ENCODE peak calls at places on chromosomes 5 and 9, in six cellular contexts. Z, R, I, W, C and K are unnamed samples.
A peak's percentile ranks its signal among the peaks of the same experiment; 100 is the strongest.

GRCh38 chr5:38783011-38783551 is 62.7 kb upstream of the OSMR start:
- DNase-seq in Z (peak; percentile 95), R (no peak), I (no peak), W (no peak), C (no peak), K (no peak)

GRCh38 chr5:90802695-90803317 is 244.2 kb downstream of the ADGRV1 start:
- DNase-seq in Z (peak; percentile 32), R (no peak), I (peak; percentile 37), W (peak; percentile 31), C (no peak), K (no peak)

GRCh38 chr9:31027678-31028077 is 1356.8 kb upstream of the ACO1 start:
- DNase-seq in Z (no peak), R (no peak), I (no peak), W (no peak), C (no peak), K (no peak)

GRCh38 chr5:113425909-113426308 is 8.9 kb downstream of the TSSK1B start:
- DNase-seq in Z (no peak), R (no peak), I (no peak), W (no peak), C (no peak), K (no peak)

GRCh38 chr9:111661802-111662491 is 542 bp downstream of the GNG10 start:
- DNase-seq in Z (peak; percentile 13), R (peak; percentile 37), I (peak; percentile 65), W (peak; percentile 30), C (no peak), K (peak; percentile 58)

GRCh38 chr5:5306696-5307095 is 115.8 kb upstream of the ICE1 start:
- DNase-seq in Z (peak; percentile 4), R (no peak), I (no peak), W (no peak), C (no peak), K (no peak)

GRCh38 chr9:132168347-132168746 is 6.5 kb downstream of the NTNG2 start:
- DNase-seq in Z (peak; percentile 52), R (no peak), I (no peak), W (no peak), C (no peak), K (no peak)

GRCh38 chr9:107078061-107078460 is 205.0 kb upstream of the RAD23B start:
- DNase-seq in Z (no peak), R (no peak), I (no peak), W (no peak), C (no peak), K (no peak)

GRCh38 chr9:127977877-127978647 is 2.7 kb downstream of the EEIG1 start:
- DNase-seq in Z (peak; percentile 80), R (peak; percentile 48), I (peak; percentile 57), W (peak; percentile 76), C (peak; percentile 51), K (peak; percentile 38)

GRCh38 chr5:69467442-69468225 is 25.0 kb upstream of the OCLN start:
- DNase-seq in Z (peak; percentile 10), R (no peak), I (no peak), W (no peak), C (no peak), K (no peak)

DNA sequence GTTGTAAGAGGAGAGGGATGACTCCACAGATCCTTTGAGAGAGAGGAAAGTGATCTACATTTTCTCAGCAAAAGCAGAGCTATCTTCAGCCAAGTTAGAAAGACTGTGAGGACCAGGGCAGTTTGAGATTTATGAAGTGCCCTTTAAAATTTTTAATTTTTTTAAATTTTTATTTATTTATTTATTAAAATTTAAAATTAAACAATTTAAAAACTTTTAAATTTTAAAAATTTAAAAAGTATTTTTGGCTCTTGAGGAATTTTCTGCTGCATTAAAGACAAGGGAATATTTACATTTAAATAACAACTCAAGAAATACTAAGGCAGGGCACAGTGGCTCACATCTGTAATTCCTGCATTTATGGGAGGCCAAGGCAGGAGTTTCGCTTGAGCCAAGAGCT is 30.4 kb upstream of the OCLN start:
- DNase-seq in Z (no peak), R (no peak), I (no peak), W (no peak), C (no peak), K (no peak)
- TF ChIP-seq POLR2A in Z (no peak), R (no peak), I (no peak), W (no peak), C (no peak), K (no peak)

GRCh38 chr5:174273325-174273724 is 227.8 kb downstream of the NSG2 start:
- DNase-seq in Z (no peak), R (no peak), I (no peak), W (no peak), C (no peak), K (no peak)

GRCh38 chr5:174275959-174276358 is 230.5 kb downstream of the NSG2 start:
- DNase-seq in Z (no peak), R (no peak), I (no peak), W (no peak), C (no peak), K (no peak)

GRCh38 chr5:174271316-174271715 is 225.8 kb downstream of the NSG2 start:
- DNase-seq in Z (no peak), R (no peak), I (no peak), W (no peak), C (no peak), K (no peak)

GRCh38 chr5:174272671-174273070 is 227.2 kb downstream of the NSG2 start:
- DNase-seq in Z (no peak), R (no peak), I (no peak), W (no peak), C (no peak), K (no peak)
- TF ChIP-seq POLR2A in Z (no peak), R (no peak), I (no peak), W (no peak), C (no peak), K (no peak)

GRCh38 chr9:136851941-136852663 is at the start of gene MAMDC4:
- DNase-seq in Z (no peak), R (peak; percentile 38), I (no peak), W (peak; percentile 57), C (no peak), K (no peak)
- TF ChIP-seq POLR2A in Z (no peak), R (no peak), I (no peak), W (no peak), C (no peak), K (no peak)

GRCh38 chr9:37119360-37119759 is 1.0 kb upstream of the ZCCHC7 start:
- DNase-seq in Z (no peak), R (no peak), I (no peak), W (no peak), C (no peak), K (no peak)

GRCh38 chr9:37121881-37122280 is 1.5 kb downstream of the ZCCHC7 start:
- DNase-seq in Z (no peak), R (no peak), I (no peak), W (no peak), C (no peak), K (peak; percentile 8)

GRCh38 chr9:37117956-37118355 is 2.4 kb upstream of the ZCCHC7 start:
- DNase-seq in Z (no peak), R (no peak), I (no peak), W (no peak), C (no peak), K (no peak)

GRCh38 chr9:37119907-37120839 is at the start of gene ZCCHC7:
- DNase-seq in Z (peak; percentile 93), R (peak; percentile 96), I (peak; percentile 96), W (peak; percentile 96), C (peak; percentile 95), K (peak; percentile 98)
- TF ChIP-seq POLR2A in Z (peak; percentile 86), R (peak; percentile 89), I (peak; percentile 79), W (peak; percentile 59), C (peak; percentile 74), K (peak; percentile 93)

GRCh38 chr5:178588769-178589168 is 1.4 kb downstream of the COL23A1 start:
- DNase-seq in Z (no peak), R (no peak), I (no peak), W (no peak), C (no peak), K (no peak)

GRCh38 chr5:178589180-178590140 is 733 bp downstream of the COL23A1 start:
- DNase-seq in Z (peak; percentile 11), R (no peak), I (no peak), W (no peak), C (no peak), K (peak; percentile 23)

GRCh38 chr5:178590924-178591423 is 781 bp upstream of the COL23A1 start:
- DNase-seq in Z (peak; percentile 4), R (no peak), I (no peak), W (no peak), C (no peak), K (no peak)

GRCh38 chr5:178587793-178588611 is 2.2 kb downstream of the COL23A1 start:
- DNase-seq in Z (no peak), R (no peak), I (no peak), W (no peak), C (no peak), K (no peak)

DNA sequence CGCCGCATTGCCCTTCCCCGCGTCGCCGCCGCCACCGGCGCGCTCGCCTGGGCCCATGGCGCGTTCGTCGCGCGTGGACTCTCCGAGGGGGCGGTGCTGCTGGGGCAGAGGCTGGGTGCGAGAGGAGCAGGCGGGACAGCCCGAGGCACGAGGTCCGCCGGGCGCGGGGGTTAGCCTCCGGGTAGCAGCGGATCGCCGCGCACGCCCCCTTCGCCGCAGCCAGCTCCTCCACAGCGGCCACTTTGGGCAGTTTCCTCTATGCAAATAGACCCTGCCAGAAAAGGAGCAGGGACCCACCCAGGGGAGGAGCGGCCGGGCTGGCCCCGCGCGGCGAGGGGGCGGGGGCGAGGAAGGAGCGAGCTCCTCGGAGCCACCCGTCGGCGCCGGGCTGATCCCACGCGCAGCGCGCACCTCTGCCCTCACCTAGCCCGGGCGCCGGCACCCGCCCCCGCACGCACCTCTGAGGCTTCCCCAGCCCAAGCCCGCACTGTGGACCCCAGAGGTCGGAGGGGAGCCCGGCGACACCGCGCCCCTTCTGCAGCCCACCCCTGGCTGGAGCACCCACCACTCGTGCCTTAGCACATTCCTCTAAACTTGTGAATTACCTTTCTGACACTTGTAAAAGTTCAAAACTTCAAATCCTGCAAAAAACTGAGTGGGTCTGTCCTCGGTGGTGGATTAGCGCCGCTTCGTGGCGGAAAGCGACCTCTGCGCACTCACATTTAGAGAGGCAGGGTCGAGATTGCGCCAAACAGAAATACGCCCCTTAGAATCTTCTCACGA is at the start of gene COL23A1:
- DNase-seq in Z (peak; percentile 43), R (no peak), I (no peak), W (peak; percentile 28), C (no peak), K (peak; percentile 44)
- TF ChIP-seq POLR2A in Z (no peak), R (no peak), I (no peak), W (no peak), C (no peak), K (no peak)

GRCh38 chr9:88651682-88652633 is 117.0 kb downstream of the NXNL2 start:
- DNase-seq in Z (peak; percentile 99), R (peak; percentile 85), I (peak; percentile 67), W (peak; percentile 51), C (peak; percentile 83), K (no peak)
- TF ChIP-seq POLR2A in Z (peak; percentile 51), R (no peak), I (no peak), W (no peak), C (no peak), K (no peak)

DNA sequence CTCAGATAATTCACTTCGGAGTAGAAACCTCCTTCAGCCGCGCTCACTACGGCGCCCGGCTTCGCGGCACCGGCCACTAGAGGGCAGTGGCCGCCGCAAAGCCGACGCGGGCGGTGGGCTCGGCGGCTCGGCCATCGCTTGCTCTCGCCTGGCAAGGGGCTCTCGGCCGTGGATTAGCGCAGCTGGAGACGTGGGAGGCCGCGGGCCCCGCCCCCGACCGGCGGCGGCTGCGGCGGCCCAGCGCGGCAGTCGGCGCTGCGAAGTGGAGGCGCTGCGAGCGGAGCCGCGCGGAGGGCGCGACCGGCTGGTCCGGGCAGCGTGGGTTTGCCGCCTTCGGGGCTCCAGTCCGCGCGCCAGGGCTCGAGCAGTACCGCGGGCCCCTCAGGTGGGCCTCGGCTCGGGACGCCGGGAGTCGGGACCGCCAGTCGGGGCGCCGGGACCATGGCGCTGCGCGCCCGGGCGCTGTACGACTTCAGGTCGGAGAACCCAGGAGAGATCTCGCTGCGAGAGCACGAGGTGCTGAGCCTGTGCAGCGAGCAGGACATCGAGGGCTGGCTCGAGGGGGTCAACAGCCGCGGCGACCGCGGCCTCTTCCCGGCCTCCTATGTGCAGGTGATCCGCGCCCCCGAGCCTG is at the start of gene SNX18:
- DNase-seq in Z (peak; percentile 93), R (peak; percentile 94), I (peak; percentile 71), W (peak; percentile 94), C (peak; percentile 79), K (peak; percentile 94)
- TF ChIP-seq POLR2A in Z (peak; percentile 74), R (peak; percentile 51), I (peak; percentile 86), W (no peak), C (peak; percentile 79), K (peak; percentile 24)